ENCODE peak calls at places on chromosomes 5 and 9, in seven cellular contexts. B is mesenchymal stem cell; M is LoVo; O is HuH-7.5; D is activated T-helper 9 cell treated with anti-CD3 and anti-CD28 coated beads, Interleukin-2, amount 50 U/mL, for 16 hours; L is NCI-H1092; J is stimulated activated naive CD4-positive, alpha-beta T cell treated with Interleukin-2 at 50 U/mL for 16 hours. Y is an unnamed sample.

GRCh38 chr5:139638090-139638735 is 9.9 kb upstream of the CXXC5 start:
- DNase-seq in B (peak), M (no peak), O (peak), D (no peak), L (peak), J (no peak), Y (peak)

GRCh38 chr9:76646249-76646648 is 118.0 kb upstream of the PCA3 start:
- DNase-seq in B (no peak), M (peak), O (no peak), D (no peak), L (peak), J (no peak), Y (no peak)

GRCh38 chr5:98471458-98471857 is 302.0 kb upstream of the RGMB start:
- DNase-seq in B (no peak), M (no peak), O (no peak), D (no peak), L (no peak), J (no peak), Y (no peak)

GRCh38 chr5:171416160-171417049 is 3.0 kb upstream of the FGF18 start:
- DNase-seq in B (no peak), M (no peak), O (no peak), D (no peak), L (no peak), J (no peak), Y (no peak)

GRCh38 chr5:165161204-165161603 is 1655.8 kb downstream of the MAT2B start:
- DNase-seq in B (no peak), M (no peak), O (no peak), D (no peak), L (no peak), J (no peak), Y (no peak)

GRCh38 chr5:82512025-82512424 is 233.9 kb upstream of the RPS23 start:
- DNase-seq in B (no peak), M (no peak), O (no peak), D (no peak), L (no peak), J (no peak), Y (no peak)

GRCh38 chr5:4410151-4410550 is 730.0 kb upstream of the ADAMTS16 start:
- DNase-seq in B (no peak), M (no peak), O (no peak), D (no peak), L (no peak), J (no peak), Y (no peak)

GRCh38 chr5:58262226-58262625 is 197.7 kb downstream of the PLK2 start:
- DNase-seq in B (no peak), M (no peak), O (no peak), D (no peak), L (no peak), J (no peak), Y (no peak)

GRCh38 chr5:109711681-109712080 is 22.0 kb downstream of the MAN2A1 start:
- DNase-seq in B (no peak), M (no peak), O (no peak), D (no peak), L (no peak), J (no peak), Y (no peak)

GRCh38 chr5:157558089-157558595 is 17.4 kb downstream of the ADAM19 start:
- DNase-seq in B (peak), M (no peak), O (no peak), D (no peak), L (no peak), J (no peak), Y (peak)

GRCh38 chr5:145697251-145698016 is 137.7 kb downstream of the PRELID2 start:
- DNase-seq in B (peak), M (peak), O (peak), D (no peak), L (no peak), J (no peak), Y (peak)

GRCh38 chr5:34521628-34522290 is 134.4 kb upstream of the RAI14 start:
- DNase-seq in B (no peak), M (no peak), O (no peak), D (no peak), L (no peak), J (no peak), Y (no peak)

GRCh38 chr9:113997610-113998009 is 80.5 kb downstream of the AMBP start:
- DNase-seq in B (no peak), M (no peak), O (no peak), D (no peak), L (no peak), J (no peak), Y (no peak)

GRCh38 chr5:54673523-54674225 is 156.1 kb downstream of the SNX18 start:
- DNase-seq in B (peak), M (no peak), O (no peak), D (no peak), L (no peak), J (peak), Y (peak)

GRCh38 chr5:32027717-32028321 is 146.3 kb downstream of the GOLPH3 start:
- DNase-seq in B (peak), M (peak), O (peak), D (no peak), L (no peak), J (no peak), Y (peak)

GRCh38 chr5:125220284-125220683 is 473.8 kb upstream of the ZNF608 start:
- DNase-seq in B (no peak), M (no peak), O (no peak), D (no peak), L (no peak), J (no peak), Y (no peak)

GRCh38 chr5:88729476-88730182 is 153.4 kb downstream of the MEF2C start:
- DNase-seq in B (peak), M (peak), O (peak), D (peak), L (peak), J (peak), Y (peak)

GRCh38 chr5:179607449-179607931 is 16.0 kb downstream of the HNRNPH1 start:
- DNase-seq in B (no peak), M (no peak), O (no peak), D (no peak), L (no peak), J (no peak), Y (no peak)

GRCh38 chr9:5265939-5266338 is 34.7 kb downstream of the INSL4 start:
- DNase-seq in B (no peak), M (no peak), O (no peak), D (no peak), L (no peak), J (no peak), Y (no peak)

GRCh38 chr9:101026824-101027223 is 1.7 kb upstream of the PLPPR1 start:
- DNase-seq in B (no peak), M (no peak), O (no peak), D (no peak), L (peak), J (no peak), Y (no peak)

GRCh38 chr9:81601639-81602623 is 87.4 kb downstream of the TLE1 start:
- DNase-seq in B (peak), M (no peak), O (no peak), D (no peak), L (no peak), J (no peak), Y (peak)

GRCh38 chr9:108515856-108516255 is 339.9 kb downstream of the ACTL7B start:
- DNase-seq in B (no peak), M (no peak), O (no peak), D (no peak), L (no peak), J (no peak), Y (no peak)

GRCh38 chr5:67283275-67283987 is 86.8 kb upstream of the CD180 start:
- DNase-seq in B (no peak), M (no peak), O (no peak), D (no peak), L (no peak), J (no peak), Y (no peak)